ENCODE peak calls at places on chromosomes 16 and 17, in nine cellular contexts. One of them, this sample, is unnamed.
A peak's percentile ranks its signal among the peaks of the same experiment; 100 is the strongest.

GRCh38 chr17:56778898-56779297 is 54.8 kb downstream of the C17orf67 start:
- DNase-seq in LoVo: no peak
- DNase-seq in posterior cingulate gyrus: no peak
- DNase-seq in AG09309: no peak
- DNase-seq in tibial artery: no peak
- DNase-seq in GM10248: no peak
- DNase-seq in amniotic stem cell: no peak
- DNase-seq in stimulated activated CD4-positive, alpha-beta T cell treated with anti-CD3 and anti-CD28 coated beads, Interleukin-15, amount 100 ng/mL, for 24 hours: no peak
- DNase-seq in NCI-H1105: no peak
- DNase-seq in this sample: no peak

GRCh38 chr16:2341456-2342447 is 1.2 kb upstream of the ABCA3 start:
- DNase-seq in GM10248: no peak
- DNase-seq in stimulated activated CD4-positive, alpha-beta T cell treated with anti-CD3 and anti-CD28 coated beads, Interleukin-15, amount 100 ng/mL, for 24 hours: peak; percentile 17
- DNase-seq in LoVo: no peak
- DNase-seq in posterior cingulate gyrus: no peak
- DNase-seq in AG09309: no peak
- DNase-seq in NCI-H1105: no peak
- DNase-seq in tibial artery: no peak
- DNase-seq in amniotic stem cell: no peak
- DNase-seq in this sample: no peak

GRCh38 chr17:31535581-31535981 is 144.1 kb downstream of the RAB11FIP4 start:
- DNase-seq in posterior cingulate gyrus: no peak
- DNase-seq in GM10248: peak; percentile 87
- DNase-seq in NCI-H1105: no peak
- DNase-seq in amniotic stem cell: no peak
- DNase-seq in tibial artery: no peak
- DNase-seq in LoVo: no peak
- DNase-seq in stimulated activated CD4-positive, alpha-beta T cell treated with anti-CD3 and anti-CD28 coated beads, Interleukin-15, amount 100 ng/mL, for 24 hours: peak; percentile 52
- DNase-seq in AG09309: no peak
- DNase-seq in this sample: no peak

GRCh38 chr17:80482555-80483308 is 6.3 kb upstream of the NPTX1 start:
- DNase-seq in NCI-H1105: no peak
- DNase-seq in AG09309: no peak
- DNase-seq in tibial artery: no peak
- DNase-seq in GM10248: no peak
- DNase-seq in LoVo: peak; percentile 2
- DNase-seq in posterior cingulate gyrus: no peak
- DNase-seq in amniotic stem cell: no peak
- DNase-seq in stimulated activated CD4-positive, alpha-beta T cell treated with anti-CD3 and anti-CD28 coated beads, Interleukin-15, amount 100 ng/mL, for 24 hours: no peak
- DNase-seq in this sample: no peak

GRCh38 chr16:21162661-21163151 is 4.2 kb downstream of the LDAF1 start:
- DNase-seq in tibial artery: peak; percentile 75
- DNase-seq in amniotic stem cell: no peak
- DNase-seq in posterior cingulate gyrus: no peak
- DNase-seq in GM10248: no peak
- DNase-seq in NCI-H1105: peak; percentile 35
- DNase-seq in LoVo: no peak
- DNase-seq in stimulated activated CD4-positive, alpha-beta T cell treated with anti-CD3 and anti-CD28 coated beads, Interleukin-15, amount 100 ng/mL, for 24 hours: no peak
- DNase-seq in AG09309: no peak
- DNase-seq in this sample: peak; percentile 13

GRCh38 chr17:43740541-43740940 is 18.1 kb downstream of the SOST start:
- DNase-seq in AG09309: no peak
- DNase-seq in tibial artery: no peak
- DNase-seq in LoVo: no peak
- DNase-seq in amniotic stem cell: no peak
- DNase-seq in GM10248: no peak
- DNase-seq in posterior cingulate gyrus: no peak
- DNase-seq in stimulated activated CD4-positive, alpha-beta T cell treated with anti-CD3 and anti-CD28 coated beads, Interleukin-15, amount 100 ng/mL, for 24 hours: no peak
- DNase-seq in NCI-H1105: no peak
- DNase-seq in this sample: no peak

GRCh38 chr17:82587234-82588086 is 60.8 kb downstream of the WDR45B start:
- DNase-seq in LoVo: no peak
- DNase-seq in amniotic stem cell: no peak
- DNase-seq in stimulated activated CD4-positive, alpha-beta T cell treated with anti-CD3 and anti-CD28 coated beads, Interleukin-15, amount 100 ng/mL, for 24 hours: no peak
- DNase-seq in GM10248: no peak
- DNase-seq in NCI-H1105: no peak
- DNase-seq in AG09309: no peak
- DNase-seq in posterior cingulate gyrus: no peak
- DNase-seq in tibial artery: no peak
- DNase-seq in this sample: no peak

GRCh38 chr16:54284931-54285413 is 1.6 kb downstream of the IRX3 start:
- DNase-seq in LoVo: no peak
- DNase-seq in AG09309: no peak
- DNase-seq in NCI-H1105: peak; percentile 43
- DNase-seq in tibial artery: peak; percentile 69
- DNase-seq in amniotic stem cell: no peak
- DNase-seq in stimulated activated CD4-positive, alpha-beta T cell treated with anti-CD3 and anti-CD28 coated beads, Interleukin-15, amount 100 ng/mL, for 24 hours: no peak
- DNase-seq in GM10248: no peak
- DNase-seq in posterior cingulate gyrus: no peak
- DNase-seq in this sample: no peak

GRCh38 chr17:66451188-66452149 is 149.1 kb downstream of the PRKCA start:
- DNase-seq in amniotic stem cell: no peak
- DNase-seq in tibial artery: no peak
- DNase-seq in LoVo: no peak
- DNase-seq in stimulated activated CD4-positive, alpha-beta T cell treated with anti-CD3 and anti-CD28 coated beads, Interleukin-15, amount 100 ng/mL, for 24 hours: no peak
- DNase-seq in GM10248: no peak
- DNase-seq in NCI-H1105: no peak
- DNase-seq in posterior cingulate gyrus: no peak
- DNase-seq in AG09309: no peak
- DNase-seq in this sample: no peak

GRCh38 chr16:23847938-23848337 is 12.2 kb downstream of the PRKCB start:
- DNase-seq in LoVo: no peak
- DNase-seq in GM10248: no peak
- DNase-seq in stimulated activated CD4-positive, alpha-beta T cell treated with anti-CD3 and anti-CD28 coated beads, Interleukin-15, amount 100 ng/mL, for 24 hours: peak; percentile 70
- DNase-seq in NCI-H1105: no peak
- DNase-seq in posterior cingulate gyrus: no peak
- DNase-seq in amniotic stem cell: no peak
- DNase-seq in tibial artery: no peak
- DNase-seq in AG09309: no peak
- DNase-seq in this sample: no peak

GRCh38 chr16:27729516-27730304 is 179.8 kb downstream of the KATNIP start:
- DNase-seq in NCI-H1105: no peak
- DNase-seq in GM10248: no peak
- DNase-seq in tibial artery: no peak
- DNase-seq in AG09309: no peak
- DNase-seq in amniotic stem cell: no peak
- DNase-seq in posterior cingulate gyrus: no peak
- DNase-seq in stimulated activated CD4-positive, alpha-beta T cell treated with anti-CD3 and anti-CD28 coated beads, Interleukin-15, amount 100 ng/mL, for 24 hours: no peak
- DNase-seq in LoVo: no peak
- DNase-seq in this sample: no peak

GRCh38 chr17:39082482-39082881 is 69.0 kb downstream of the PLXDC1 start:
- DNase-seq in AG09309: no peak
- DNase-seq in stimulated activated CD4-positive, alpha-beta T cell treated with anti-CD3 and anti-CD28 coated beads, Interleukin-15, amount 100 ng/mL, for 24 hours: no peak
- DNase-seq in LoVo: no peak
- DNase-seq in GM10248: no peak
- DNase-seq in amniotic stem cell: no peak
- DNase-seq in posterior cingulate gyrus: no peak
- DNase-seq in NCI-H1105: no peak
- DNase-seq in tibial artery: no peak
- DNase-seq in this sample: no peak

GRCh38 chr17:8865385-8865784 is 2.1 kb downstream of the PIK3R6 start:
- DNase-seq in AG09309: no peak
- DNase-seq in posterior cingulate gyrus: no peak
- DNase-seq in NCI-H1105: no peak
- DNase-seq in LoVo: no peak
- DNase-seq in stimulated activated CD4-positive, alpha-beta T cell treated with anti-CD3 and anti-CD28 coated beads, Interleukin-15, amount 100 ng/mL, for 24 hours: no peak
- DNase-seq in tibial artery: peak; percentile 50
- DNase-seq in GM10248: no peak
- DNase-seq in amniotic stem cell: no peak
- DNase-seq in this sample: no peak